ENCODE peak calls at places on chromosomes 16 and 17, in four cellular contexts. O is AML-193; A is iPS DF 19.7; U is activated T-cell treated with anti-CD3 and anti-CD28 coated beads, Interleukin-2, amount 50 U/mL, for 72 hours. Z is an unnamed sample.

GRCh38 chr17:29722411-29723198 is 99.9 kb upstream of the CORO6 start:
- DNase-seq in O (peak), A (no peak), U (peak), Z (peak)

GRCh38 chr17:77644181-77644972 is 314.1 kb upstream of the TNRC6C start:
- DNase-seq in O (no peak), A (no peak), U (no peak), Z (no peak)

GRCh38 chr17:45043268-45043681 is 8.2 kb downstream of the DCAKD start:
- DNase-seq in O (no peak), A (no peak), U (no peak), Z (no peak)

GRCh38 chr17:58377005-58377660 is 25.1 kb upstream of the SUPT4H1 start:
- DNase-seq in O (no peak), A (no peak), U (no peak), Z (no peak)

GRCh38 chr17:68539536-68540469 is 27.6 kb downstream of the PRKAR1A start:
- DNase-seq in O (no peak), A (no peak), U (no peak), Z (no peak)

GRCh38 chr17:59783221-59784016 is 76.0 kb downstream of the VMP1 start:
- DNase-seq in O (no peak), A (no peak), U (no peak), Z (no peak)

GRCh38 chr17:74368341-74369152 is 1.2 kb downstream of the GPR142 start:
- DNase-seq in O (peak), A (no peak), U (peak), Z (peak)

GRCh38 chr16:1773703-1774455 is 945 bp upstream of the MRPS34 start:
- DNase-seq in O (peak), A (no peak), U (peak), Z (no peak)